ENCODE peak calls at places on chromosome 22, in eight cellular contexts. A is fibroblast of lung, C is brain microvascular endothelial cell, Q is lung, B is coronary artery, M is neural progenitor cell, R is thyroid gland, W is chondrocyte. Y is an unnamed sample.

GRCh38 chr22:49951001-49951677 is 9.4 kb upstream of the PIM3 start:
- DNase-seq in B (no peak), Q (peak; percentile 95), R (peak; percentile 100), A (no peak), M (no peak), W (no peak), C (no peak), Y (no peak)

GRCh38 chr22:43897751-43898261 is 6.0 kb upstream of the PNPLA5 start:
- DNase-seq in A (peak; percentile 67), W (no peak), Q (no peak), C (peak; percentile 79), B (no peak), M (no peak), R (no peak), Y (no peak)

GRCh38 chr22:50731811-50732624 is 6.0 kb upstream of the ACR start:
- DNase-seq in C (peak; percentile 9), W (peak; percentile 59), Q (peak; percentile 49), M (peak; percentile 43), A (peak; percentile 40), B (no peak), R (peak; percentile 26), Y (peak; percentile 65)

GRCh38 chr22:36328635-36329216 is 59.0 kb downstream of the MYH9 start:
- DNase-seq in A (peak; percentile 90), C (peak; percentile 88), M (no peak), B (no peak), Q (peak; percentile 57), W (no peak), R (peak; percentile 97), Y (no peak)

GRCh38 chr22:32119568-32120235 is 39.4 kb downstream of the C22orf42 start:
- DNase-seq in R (no peak), M (no peak), C (no peak), Q (no peak), B (peak; percentile 57), A (no peak), W (no peak), Y (no peak)

GRCh38 chr22:26666035-26666338 is 8.6 kb downstream of the MIAT start:
- DNase-seq in B (no peak), M (no peak), W (no peak), Q (no peak), A (no peak), R (no peak), C (peak; percentile 61), Y (no peak)

GRCh38 chr22:36445158-36445668 is 36.2 kb downstream of the TXN2 start:
- DNase-seq in A (peak; percentile 98), M (no peak), Q (no peak), R (no peak), C (peak; percentile 90), B (no peak), W (no peak), Y (no peak)

GRCh38 chr22:30610299-30610698 is 3.3 kb downstream of the TCN2 start:
- DNase-seq in Q (no peak), A (no peak), W (no peak), C (no peak), B (no peak), M (no peak), R (no peak), Y (no peak)

DNA sequence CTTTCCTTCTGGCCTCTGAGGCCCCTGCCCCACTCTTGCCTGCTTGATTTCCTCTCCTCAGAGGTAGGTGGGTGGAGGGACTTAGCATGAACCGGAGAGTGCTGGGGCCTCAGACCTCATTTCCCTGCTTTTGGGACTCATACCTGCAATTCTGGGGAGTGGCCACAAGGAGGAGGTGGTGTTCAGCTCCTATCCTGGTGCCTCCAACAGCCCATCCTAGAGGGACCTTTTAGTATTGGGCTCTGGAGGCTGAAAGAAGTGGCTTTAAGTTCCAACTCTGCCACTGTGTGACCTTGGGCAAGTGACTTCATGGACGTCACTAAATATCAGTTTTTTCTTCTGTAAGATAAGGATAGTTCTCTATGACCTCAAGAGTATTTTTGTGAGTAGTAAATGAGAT is 98.6 kb downstream of the KIAA1671 start:
- DNase-seq in C (no peak), W (no peak), B (no peak), A (no peak), M (no peak), Q (no peak), R (no peak), Y (no peak)
- TF ChIP-seq CTCF in C (peak; percentile 67), W (peak; percentile 72), B (no peak), A (peak; percentile 42), M (peak; percentile 45), Q (no peak), R (peak; percentile 28), Y (peak; percentile 69)

GRCh38 chr22:18093661-18094060 is 15.9 kb downstream of the PEX26 start:
- DNase-seq in C (no peak), W (no peak), A (no peak), M (no peak), Q (no peak), B (no peak), R (no peak), Y (no peak)

GRCh38 chr22:18088825-18089568 is 11.2 kb downstream of the PEX26 start:
- DNase-seq in M (no peak), R (peak; percentile 58), Q (no peak), W (no peak), B (no peak), A (no peak), C (no peak), Y (no peak)

GRCh38 chr22:18091478-18091877 is 13.7 kb downstream of the PEX26 start:
- DNase-seq in M (no peak), R (no peak), B (no peak), W (no peak), Q (no peak), A (no peak), C (no peak), Y (no peak)

GRCh38 chr22:18090286-18090685 is 12.5 kb downstream of the PEX26 start:
- DNase-seq in W (no peak), A (no peak), Q (no peak), C (no peak), B (no peak), R (no peak), M (no peak), Y (no peak)

GRCh38 chr22:18091916-18092526 is 14.2 kb downstream of the PEX26 start:
- DNase-seq in A (peak; percentile 68), C (no peak), Q (peak; percentile 38), R (peak; percentile 20), B (no peak), W (no peak), M (no peak), Y (no peak)
- TF ChIP-seq CTCF in A (peak; percentile 8), C (no peak), Q (no peak), R (no peak), B (no peak), W (peak; percentile 67), M (no peak), Y (no peak)

GRCh38 chr22:39490966-39491680 is 11.0 kb upstream of the MIEF1 start:
- DNase-seq in Q (no peak), A (no peak), C (no peak), W (no peak), B (no peak), R (no peak), M (no peak), Y (no peak)

GRCh38 chr22:39487826-39488520 is 14.1 kb upstream of the MIEF1 start:
- DNase-seq in Q (no peak), B (no peak), W (no peak), C (no peak), A (no peak), M (no peak), R (no peak), Y (no peak)

GRCh38 chr22:39488563-39489083 is 13.5 kb upstream of the MIEF1 start:
- DNase-seq in Q (no peak), R (no peak), W (no peak), B (no peak), M (no peak), C (no peak), A (no peak), Y (no peak)

GRCh38 chr22:39490135-39490798 is 11.8 kb upstream of the MIEF1 start:
- DNase-seq in R (peak; percentile 85), Q (peak; percentile 91), B (no peak), W (no peak), C (peak; percentile 61), A (peak; percentile 72), M (peak; percentile 89), Y (no peak)

DNA sequence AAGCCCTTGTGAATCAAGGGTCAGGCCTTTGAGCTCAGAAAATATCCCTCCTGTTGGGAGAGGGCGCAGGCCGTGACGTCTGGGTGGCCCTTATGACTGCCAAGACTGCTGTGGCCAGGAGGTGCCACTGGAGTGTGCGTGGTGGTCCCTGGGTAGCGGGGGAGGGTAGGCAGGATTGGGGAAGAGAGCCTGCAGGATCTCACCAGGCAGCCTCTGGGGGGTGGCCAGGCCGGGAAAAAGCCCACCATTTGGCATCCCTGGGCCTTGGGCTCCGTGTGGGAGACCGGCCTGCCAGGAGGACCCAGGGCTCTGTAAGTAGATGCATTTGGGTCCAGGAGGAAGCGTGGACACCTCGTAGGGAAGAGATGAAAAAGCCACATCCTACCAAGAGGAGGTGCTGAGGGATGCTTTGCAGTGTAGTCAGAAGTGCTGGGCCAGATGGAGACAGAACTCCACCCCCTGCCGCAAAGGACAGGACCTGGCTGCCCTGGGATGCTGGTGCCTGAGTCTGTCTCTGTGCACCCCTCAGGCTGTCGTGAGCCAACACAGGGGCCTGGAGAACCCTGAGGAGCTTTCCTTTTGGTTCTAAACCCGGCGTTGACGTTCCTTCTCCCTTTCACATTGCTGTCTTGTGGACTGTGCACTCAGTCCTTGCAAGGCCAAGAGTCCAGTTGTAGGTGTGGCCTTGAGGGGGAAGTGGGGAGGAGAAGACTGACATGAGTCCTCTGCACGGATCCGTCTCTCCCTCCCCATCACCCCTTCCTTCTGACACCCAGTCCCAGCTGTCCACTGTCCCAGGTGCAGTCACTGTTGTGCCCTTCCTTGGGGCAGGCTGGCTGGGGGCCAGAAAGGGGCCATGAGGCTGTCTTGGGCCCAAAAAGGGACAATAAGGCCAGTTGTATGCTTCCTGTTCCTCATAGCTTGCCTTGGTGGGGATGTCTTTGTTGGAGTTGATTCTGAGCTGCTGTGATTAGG is 12.7 kb upstream of the MIEF1 start:
- DNase-seq in W (no peak), B (no peak), Q (no peak), R (no peak), C (no peak), A (no peak), M (no peak), Y (no peak)
- TF ChIP-seq CTCF in W (no peak), B (no peak), Q (no peak), R (no peak), C (no peak), A (no peak), M (no peak), Y (no peak)

DNA sequence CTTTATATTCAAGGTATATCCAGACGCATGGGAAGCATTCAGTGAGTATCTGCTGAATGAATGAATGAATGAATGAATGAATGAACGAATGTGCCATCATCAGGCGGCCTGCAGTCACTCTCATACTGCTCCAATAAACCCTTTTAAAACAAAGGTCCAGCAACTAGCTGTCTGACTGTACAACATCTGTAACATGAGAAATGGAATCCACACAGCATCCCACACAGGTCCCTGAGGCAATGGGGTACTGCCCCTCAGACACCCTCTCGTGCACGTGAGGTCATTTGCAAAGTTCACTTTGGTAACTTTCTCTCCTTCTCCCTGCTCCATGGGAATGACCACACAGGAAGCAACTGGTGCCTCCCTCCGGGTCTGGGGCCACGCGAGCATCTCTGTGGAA is 147.5 kb downstream of the LARGE1 start:
- DNase-seq in C (no peak), W (no peak), A (no peak), Q (no peak), M (no peak), B (no peak), R (no peak), Y (no peak)
- TF ChIP-seq CTCF in C (no peak), W (no peak), A (no peak), Q (no peak), M (no peak), B (no peak), R (no peak), Y (no peak)